ENCODE peak calls at places on chromosomes 12 and 14, in five cellular contexts. W is EH, H is sciatic nerve, D is GM06990, U is GDM1. C is an unnamed sample.

GRCh38 chr14:85131523-85131922 is 398.4 kb upstream of the FLRT2 start:
- DNase-seq in W (no peak), H (no peak), D (no peak), U (no peak), C (no peak)

GRCh38 chr12:127005406-127005805 is 1261.6 kb upstream of the TMEM132C start:
- DNase-seq in W (no peak), H (no peak), D (no peak), U (no peak), C (no peak)

GRCh38 chr12:95959107-95959506 is 16.0 kb downstream of the AMDHD1 start:
- DNase-seq in W (peak), H (no peak), D (no peak), U (no peak), C (no peak)

GRCh38 chr12:50772877-50773276 is 9.0 kb downstream of the ATF1 start:
- DNase-seq in W (no peak), H (no peak), D (no peak), U (no peak), C (no peak)

GRCh38 chr14:27372771-27373170 is 774.9 kb upstream of the NOVA1 start:
- DNase-seq in W (no peak), H (no peak), D (no peak), U (no peak), C (no peak)

GRCh38 chr14:54189358-54190354 is 207.2 kb upstream of the CDKN3 start:
- DNase-seq in W (peak), H (no peak), D (no peak), U (peak), C (no peak)

GRCh38 chr14:50103558-50103957 is 12.8 kb downstream of the VCPKMT start:
- DNase-seq in W (no peak), H (no peak), D (no peak), U (no peak), C (no peak)

GRCh38 chr12:45183263-45183662 is 32.6 kb upstream of the ANO6 start:
- DNase-seq in W (peak), H (no peak), D (no peak), U (no peak), C (no peak)

GRCh38 chr12:69984216-69984615 is 159.2 kb downstream of the MYRFL start:
- DNase-seq in W (peak), H (no peak), D (no peak), U (no peak), C (no peak)

GRCh38 chr14:23154876-23155587 is 28.4 kb downstream of the SLC7A8 start:
- DNase-seq in W (peak), H (peak), D (no peak), U (no peak), C (peak)

GRCh38 chr12:823043-823698 is 70.8 kb downstream of the WNK1 start:
- DNase-seq in W (no peak), H (no peak), D (peak), U (no peak), C (no peak)

GRCh38 chr14:35973770-35974169 is 147.6 kb downstream of the BRMS1L start:
- DNase-seq in W (no peak), H (no peak), D (no peak), U (no peak), C (no peak)

GRCh38 chr14:69586420-69586819 is 11.7 kb upstream of the CCDC177 start:
- DNase-seq in W (peak), H (no peak), D (no peak), U (no peak), C (no peak)

GRCh38 chr12:70983692-70984091 is 63.2 kb upstream of the PTPRR start:
- DNase-seq in W (no peak), H (no peak), D (no peak), U (no peak), C (no peak)